ENCODE peak calls at places on chromosomes 3 and 15, in seven cellular contexts. One of them, this sample, is unnamed.

GRCh38 chr15:98363416-98363815 is 284.9 kb upstream of the IGF1R start:
- DNase-seq in fibroblast of gingiva: no peak
- DNase-seq in activated T-helper 1 cell treated with anti-CD3 and anti-CD28 coated beads, Interleukin-2, amount 50 U/mL, for 16 hours: no peak
- DNase-seq in AG09309: no peak
- DNase-seq in endothelial cell of umbilical vein: no peak
- DNase-seq in KBM-7: no peak
- DNase-seq in fibroblast of pulmonary artery: no peak
- DNase-seq in this sample: no peak

GRCh38 chr15:83346342-83346741 is 61.9 kb upstream of the BNC1 start:
- DNase-seq in fibroblast of pulmonary artery: no peak
- DNase-seq in AG09309: no peak
- DNase-seq in endothelial cell of umbilical vein: no peak
- DNase-seq in fibroblast of gingiva: no peak
- DNase-seq in activated T-helper 1 cell treated with anti-CD3 and anti-CD28 coated beads, Interleukin-2, amount 50 U/mL, for 16 hours: no peak
- DNase-seq in KBM-7: no peak
- DNase-seq in this sample: no peak

GRCh38 chr3:133383175-133383574 is 16.7 kb upstream of the BFSP2 start:
- DNase-seq in AG09309: no peak
- DNase-seq in KBM-7: no peak
- DNase-seq in activated T-helper 1 cell treated with anti-CD3 and anti-CD28 coated beads, Interleukin-2, amount 50 U/mL, for 16 hours: no peak
- DNase-seq in endothelial cell of umbilical vein: no peak
- DNase-seq in fibroblast of pulmonary artery: no peak
- DNase-seq in fibroblast of gingiva: no peak
- DNase-seq in this sample: no peak

GRCh38 chr3:72319202-72320095 is 528.8 kb downstream of the SHQ1 start:
- DNase-seq in activated T-helper 1 cell treated with anti-CD3 and anti-CD28 coated beads, Interleukin-2, amount 50 U/mL, for 16 hours: no peak
- DNase-seq in fibroblast of pulmonary artery: peak
- DNase-seq in endothelial cell of umbilical vein: peak
- DNase-seq in fibroblast of gingiva: no peak
- DNase-seq in KBM-7: no peak
- DNase-seq in AG09309: no peak
- DNase-seq in this sample: no peak

GRCh38 chr3:187448674-187449073 is 80.5 kb downstream of the RTP4 start:
- DNase-seq in KBM-7: no peak
- DNase-seq in AG09309: no peak
- DNase-seq in fibroblast of pulmonary artery: no peak
- DNase-seq in fibroblast of gingiva: no peak
- DNase-seq in activated T-helper 1 cell treated with anti-CD3 and anti-CD28 coated beads, Interleukin-2, amount 50 U/mL, for 16 hours: no peak
- DNase-seq in endothelial cell of umbilical vein: no peak
- DNase-seq in this sample: no peak

GRCh38 chr3:124412642-124413041 is 317.6 kb upstream of the UMPS start:
- DNase-seq in activated T-helper 1 cell treated with anti-CD3 and anti-CD28 coated beads, Interleukin-2, amount 50 U/mL, for 16 hours: no peak
- DNase-seq in endothelial cell of umbilical vein: no peak
- DNase-seq in fibroblast of pulmonary artery: no peak
- DNase-seq in KBM-7: no peak
- DNase-seq in AG09309: no peak
- DNase-seq in fibroblast of gingiva: no peak
- DNase-seq in this sample: no peak

GRCh38 chr3:32882603-32883025 is 64.8 kb downstream of the TRIM71 start:
- DNase-seq in fibroblast of pulmonary artery: no peak
- DNase-seq in fibroblast of gingiva: no peak
- DNase-seq in endothelial cell of umbilical vein: no peak
- DNase-seq in AG09309: no peak
- DNase-seq in KBM-7: no peak
- DNase-seq in activated T-helper 1 cell treated with anti-CD3 and anti-CD28 coated beads, Interleukin-2, amount 50 U/mL, for 16 hours: no peak
- DNase-seq in this sample: no peak

GRCh38 chr3:147356909-147357733 is 49.2 kb downstream of the ZIC4 start:
- DNase-seq in AG09309: no peak
- DNase-seq in fibroblast of gingiva: no peak
- DNase-seq in endothelial cell of umbilical vein: no peak
- DNase-seq in activated T-helper 1 cell treated with anti-CD3 and anti-CD28 coated beads, Interleukin-2, amount 50 U/mL, for 16 hours: no peak
- DNase-seq in fibroblast of pulmonary artery: no peak
- DNase-seq in KBM-7: no peak
- DNase-seq in this sample: no peak

GRCh38 chr15:53746101-53746500 is 13.4 kb downstream of the WDR72 start:
- DNase-seq in endothelial cell of umbilical vein: no peak
- DNase-seq in KBM-7: no peak
- DNase-seq in fibroblast of pulmonary artery: no peak
- DNase-seq in AG09309: no peak
- DNase-seq in fibroblast of gingiva: no peak
- DNase-seq in activated T-helper 1 cell treated with anti-CD3 and anti-CD28 coated beads, Interleukin-2, amount 50 U/mL, for 16 hours: no peak
- DNase-seq in this sample: no peak

GRCh38 chr3:52834871-52835501 is at the start of gene MUSTN1:
- DNase-seq in fibroblast of gingiva: peak
- DNase-seq in endothelial cell of umbilical vein: no peak
- DNase-seq in fibroblast of pulmonary artery: peak
- DNase-seq in AG09309: no peak
- DNase-seq in activated T-helper 1 cell treated with anti-CD3 and anti-CD28 coated beads, Interleukin-2, amount 50 U/mL, for 16 hours: no peak
- DNase-seq in KBM-7: no peak
- DNase-seq in this sample: no peak

GRCh38 chr3:8319935-8320634 is 181.5 kb upstream of the LMCD1 start:
- DNase-seq in AG09309: peak
- DNase-seq in endothelial cell of umbilical vein: peak
- DNase-seq in fibroblast of pulmonary artery: peak
- DNase-seq in activated T-helper 1 cell treated with anti-CD3 and anti-CD28 coated beads, Interleukin-2, amount 50 U/mL, for 16 hours: no peak
- DNase-seq in fibroblast of gingiva: no peak
- DNase-seq in KBM-7: no peak
- DNase-seq in this sample: no peak

GRCh38 chr3:134214239-134214638 is 36.4 kb downstream of the RYK start:
- DNase-seq in AG09309: no peak
- DNase-seq in fibroblast of gingiva: no peak
- DNase-seq in KBM-7: no peak
- DNase-seq in endothelial cell of umbilical vein: no peak
- DNase-seq in activated T-helper 1 cell treated with anti-CD3 and anti-CD28 coated beads, Interleukin-2, amount 50 U/mL, for 16 hours: no peak
- DNase-seq in fibroblast of pulmonary artery: no peak
- DNase-seq in this sample: no peak

GRCh38 chr3:149224736-149225594 is 3.3 kb upstream of the CP start:
- DNase-seq in endothelial cell of umbilical vein: peak
- DNase-seq in activated T-helper 1 cell treated with anti-CD3 and anti-CD28 coated beads, Interleukin-2, amount 50 U/mL, for 16 hours: no peak
- DNase-seq in KBM-7: peak
- DNase-seq in fibroblast of pulmonary artery: peak
- DNase-seq in fibroblast of gingiva: peak
- DNase-seq in AG09309: peak
- DNase-seq in this sample: no peak

GRCh38 chr3:49351521-49352011 is 6.6 kb downstream of the GPX1 start:
- DNase-seq in fibroblast of gingiva: peak
- DNase-seq in fibroblast of pulmonary artery: peak
- DNase-seq in activated T-helper 1 cell treated with anti-CD3 and anti-CD28 coated beads, Interleukin-2, amount 50 U/mL, for 16 hours: no peak
- DNase-seq in AG09309: peak
- DNase-seq in KBM-7: peak
- DNase-seq in endothelial cell of umbilical vein: peak
- DNase-seq in this sample: no peak

GRCh38 chr3:69354948-69355347 is 30.9 kb downstream of the FRMD4B start:
- DNase-seq in AG09309: no peak
- DNase-seq in activated T-helper 1 cell treated with anti-CD3 and anti-CD28 coated beads, Interleukin-2, amount 50 U/mL, for 16 hours: no peak
- DNase-seq in endothelial cell of umbilical vein: peak
- DNase-seq in KBM-7: no peak
- DNase-seq in fibroblast of gingiva: no peak
- DNase-seq in fibroblast of pulmonary artery: no peak
- DNase-seq in this sample: no peak

GRCh38 chr15:65077981-65078352 is 1.4 kb downstream of the KBTBD13 start:
- DNase-seq in fibroblast of pulmonary artery: peak
- DNase-seq in AG09309: no peak
- DNase-seq in endothelial cell of umbilical vein: peak
- DNase-seq in fibroblast of gingiva: peak
- DNase-seq in KBM-7: peak
- DNase-seq in activated T-helper 1 cell treated with anti-CD3 and anti-CD28 coated beads, Interleukin-2, amount 50 U/mL, for 16 hours: no peak
- DNase-seq in this sample: no peak

This sample was measured in NCI-H1105.